ENCODE peak calls at places on chromosomes 5 and 9, in six cellular contexts. E, R, O, X, Q and A are unnamed samples.

GRCh38 chr9:35629597-35629996 is 11.4 kb upstream of the CD72 start:
- DNase-seq in E (no peak), R (no peak), O (no peak), X (no peak), Q (no peak), A (no peak)

GRCh38 chr9:22354699-22355384 is 91.8 kb upstream of the DMRTA1 start:
- DNase-seq in E (peak), R (no peak), O (peak), X (no peak), Q (no peak), A (no peak)

GRCh38 chr5:62037972-62038371 is 268.0 kb upstream of the KIF2A start:
- DNase-seq in E (no peak), R (no peak), O (no peak), X (no peak), Q (no peak), A (no peak)

GRCh38 chr5:125295405-125295872 is 549.0 kb upstream of the ZNF608 start:
- DNase-seq in E (peak), R (no peak), O (peak), X (no peak), Q (no peak), A (peak)

GRCh38 chr9:110293246-110293645 is 36.9 kb upstream of the TXN start:
- DNase-seq in E (no peak), R (no peak), O (no peak), X (no peak), Q (no peak), A (no peak)

GRCh38 chr5:96781031-96781733 is 26.6 kb downstream of the ERAP1 start:
- DNase-seq in E (peak), R (no peak), O (peak), X (peak), Q (no peak), A (peak)

GRCh38 chr9:69454327-69454726 is 129.3 kb downstream of the ENTREP1 start:
- DNase-seq in E (no peak), R (no peak), O (no peak), X (no peak), Q (no peak), A (no peak)

GRCh38 chr5:39130716-39131115 is 56.5 kb upstream of the RICTOR start:
- DNase-seq in E (peak), R (no peak), O (no peak), X (no peak), Q (no peak), A (no peak)

GRCh38 chr5:136957428-136957827 is 541.7 kb downstream of the SPOCK1 start:
- DNase-seq in E (peak), R (no peak), O (no peak), X (no peak), Q (no peak), A (no peak)

GRCh38 chr5:98930972-98931762 is 2.4 kb upstream of the CHD1 start:
- DNase-seq in E (no peak), R (no peak), O (no peak), X (no peak), Q (no peak), A (no peak)

GRCh38 chr5:149740866-149741459 is 10.9 kb downstream of the PPARGC1B start:
- DNase-seq in E (no peak), R (peak), O (no peak), X (no peak), Q (no peak), A (peak)

GRCh38 chr5:143396353-143396940 is 7.0 kb downstream of the NR3C1 start:
- DNase-seq in E (no peak), R (no peak), O (no peak), X (no peak), Q (no peak), A (no peak)

GRCh38 chr5:132263548-132264261 is 6.2 kb downstream of the PDLIM4 start:
- DNase-seq in E (peak), R (no peak), O (peak), X (peak), Q (no peak), A (no peak)

GRCh38 chr9:137128158-137129088 is 10.5 kb upstream of the GRIN1 start:
- DNase-seq in E (no peak), R (no peak), O (no peak), X (no peak), Q (no peak), A (no peak)